ENCODE peak calls at places on chromosomes 3 and 15, in four cellular contexts. N, M, G and P are unnamed samples. For H3K36me3 and H3K27me3, the result is how much of the 10 kb centered on the place peaks cover.

GRCh38 chr3:130787422-130788068 is 40.9 kb upstream of the PIK3R4 start:
- DNase-seq in N (no peak), M (no peak), G (no peak), P (no peak)

GRCh38 chr3:52022323-52023100 is 26.8 kb upstream of the RPL29 start:
- DNase-seq in N (no peak), M (peak), G (no peak), P (no peak)

GRCh38 chr15:83694030-83694429 is 40.1 kb downstream of the ADAMTSL3 start:
- DNase-seq in N (no peak), M (no peak), G (no peak), P (no peak)

GRCh38 chr15:62896380-62896866 is 146.1 kb upstream of the TPM1 start:
- DNase-seq in N (no peak), M (no peak), G (no peak), P (no peak)

GRCh38 chr3:172317984-172318383 is 130.3 kb downstream of the GHSR start:
- DNase-seq in N (no peak), M (peak), G (no peak), P (peak)

GRCh38 chr3:127358641-127359040 is 70.8 kb upstream of the PRR20G start:
- DNase-seq in N (no peak), M (no peak), G (no peak), P (no peak)

GRCh38 chr3:151315846-151316245 is 774 bp downstream of the GPR87 start:
- DNase-seq in N (no peak), M (no peak), G (no peak), P (no peak)

GRCh38 chr3:56624725-56625124 is 58.3 kb downstream of the TASOR start:
- DNase-seq in N (no peak), M (no peak), G (no peak), P (no peak)

GRCh38 chr3:33915796-33916589 is 117.6 kb downstream of the PDCD6IP start:
- DNase-seq in N (peak), M (no peak), G (no peak), P (no peak)

GRCh38 chr3:193096076-193096475 is 144.9 kb upstream of the PLAAT1 start:
- DNase-seq in N (no peak), M (no peak), G (no peak), P (no peak)

GRCh38 chr3:52835766-52836470 is 1.1 kb upstream of the MUSTN1 start:
- DNase-seq in N (no peak), M (peak), G (no peak), P (no peak)

GRCh38 chr3:50316657-50317242 is 5.8 kb downstream of the HYAL2 start:
- DNase-seq in N (no peak), M (no peak), G (peak), P (peak)

GRCh38 chr3:30752961-30753360 is 141.5 kb downstream of the GADL1 start:
- DNase-seq in N (no peak), M (no peak), G (no peak), P (no peak)

GRCh38 chr3:48565186-48565585 is 1.6 kb upstream of the UCN2 start:
- DNase-seq in N (no peak), M (no peak), G (no peak), P (no peak)
- H3K36me3 ChIP-seq in N (under half), M (under half), G (under half), P (under half)

DNA sequence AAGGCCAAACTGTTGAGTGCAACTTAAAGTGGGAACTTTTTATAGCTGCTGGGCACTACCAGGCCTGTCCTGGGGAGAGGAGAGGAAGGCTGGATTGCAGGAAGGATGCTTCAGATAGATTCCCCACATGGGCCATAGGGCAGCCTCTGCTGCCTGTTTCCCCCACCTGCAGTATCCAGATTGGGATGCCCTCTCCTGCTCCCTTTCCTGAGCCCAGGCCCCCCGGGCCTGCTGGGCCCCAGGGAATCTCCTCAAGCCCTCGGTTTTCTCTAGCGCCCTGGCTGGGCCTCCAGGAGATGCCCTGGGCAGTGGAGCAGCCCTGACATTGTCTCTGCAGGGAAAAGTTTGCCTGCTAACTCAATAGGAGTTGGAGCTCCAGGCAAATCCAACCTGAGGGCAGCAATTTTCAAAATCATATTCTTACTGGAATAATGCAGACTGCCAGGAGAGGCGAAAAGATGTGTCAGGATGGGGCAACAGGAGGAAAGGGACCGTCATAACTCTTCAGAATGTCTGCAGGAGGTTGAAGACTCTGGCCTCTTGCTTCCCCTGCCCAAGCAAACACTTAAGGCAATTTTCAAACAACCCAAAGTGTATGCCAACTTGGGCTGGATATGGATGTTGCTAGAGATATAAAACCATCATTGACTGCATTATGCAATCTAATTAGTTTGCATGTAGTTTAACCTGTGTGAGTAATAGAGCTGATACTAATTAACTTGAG is 4.4 kb downstream of the NR2F2 start:
- DNase-seq in N (no peak), M (no peak), G (no peak), P (no peak)
- H3K27me3 ChIP-seq in N (under half), M (under half), G (under half), P (under half)

GRCh38 chr3:39098473-39099000 is 8.9 kb downstream of the GORASP1 start:
- DNase-seq in N (no peak), M (no peak), G (no peak), P (no peak)
- H3K36me3 ChIP-seq in N (half or more), M (half or more), G (half or more), P (half or more)

GRCh38 chr3:181729071-181729915 is 17.6 kb downstream of the SOX2 start:
- DNase-seq in N (no peak), M (no peak), G (no peak), P (no peak)
- H3K27me3 ChIP-seq in N (under half), M (half or more), G (under half), P (half or more)

DNA sequence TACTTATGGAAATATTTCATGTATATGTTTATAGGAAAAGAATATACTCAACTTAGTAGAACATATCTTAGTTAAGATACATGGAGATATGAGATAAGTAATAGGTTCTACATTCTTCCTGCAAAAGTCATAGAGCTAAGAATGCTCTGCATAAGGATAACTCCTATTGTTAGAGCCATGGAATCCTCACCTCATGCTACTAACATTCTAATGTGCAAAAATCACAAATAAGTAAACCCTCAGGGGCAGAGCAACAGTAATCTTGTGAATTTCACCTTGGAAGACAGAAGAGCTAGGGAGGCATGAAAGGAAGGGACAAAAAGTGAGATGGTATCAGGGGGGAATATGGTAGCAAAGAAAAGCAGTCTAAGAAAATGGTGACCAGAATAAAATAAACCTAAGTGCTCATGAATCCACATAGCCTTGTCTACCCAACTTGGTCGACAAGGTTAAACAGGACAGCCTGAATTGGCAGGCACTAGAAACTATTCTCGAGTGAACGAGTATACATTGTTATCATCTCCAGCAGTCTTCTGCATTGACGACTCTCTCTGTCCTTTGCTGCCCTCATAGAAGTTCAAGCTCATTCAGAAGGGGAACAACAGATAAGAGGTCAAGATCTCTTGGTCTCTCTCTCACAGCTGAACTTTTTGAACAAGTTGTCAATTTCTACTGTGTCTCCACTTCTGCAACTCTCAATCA is 52.8 kb downstream of the XRN1 start:
- DNase-seq in N (no peak), M (no peak), G (no peak), P (no peak)
- H3K36me3 ChIP-seq in N (half or more), M (half or more), G (half or more), P (half or more)

DNA sequence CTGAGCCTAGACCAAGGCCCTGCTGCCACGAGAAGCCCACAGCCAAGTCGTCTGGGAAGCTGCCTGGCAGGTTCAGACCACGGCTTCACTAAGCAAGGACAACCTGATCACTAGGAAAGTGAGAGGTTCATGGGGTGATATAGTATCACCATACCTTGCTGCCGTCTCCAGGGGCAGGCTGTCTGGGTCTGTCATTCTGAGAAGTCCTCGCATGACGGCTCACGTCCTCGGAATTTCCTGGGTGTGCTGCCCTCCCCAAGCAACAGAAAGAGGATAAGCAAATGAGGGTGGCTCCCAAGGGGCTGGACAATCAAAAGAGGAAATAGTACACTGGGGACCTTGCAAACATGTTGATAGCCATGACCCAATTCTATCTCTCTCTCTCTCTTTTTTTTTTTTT is 207.4 kb upstream of the IGF1R start:
- DNase-seq in N (no peak), M (no peak), G (no peak), P (no peak)
- H3K27me3 ChIP-seq in N (under half), M (under half), G (under half), P (under half)

GRCh38 chr15:78477295-78477694 is 30.1 kb upstream of the HYKK start:
- DNase-seq in N (no peak), M (no peak), G (no peak), P (no peak)

GRCh38 chr15:78479650-78480049 is 27.7 kb upstream of the HYKK start:
- DNase-seq in N (no peak), M (no peak), G (no peak), P (no peak)

GRCh38 chr15:78481917-78482316 is 25.5 kb upstream of the HYKK start:
- DNase-seq in N (no peak), M (no peak), G (no peak), P (no peak)
- H3K36me3 ChIP-seq in N (half or more), M (half or more), G (under half), P (half or more)